ENCODE peak calls at places on chromosome 10, in ten cellular contexts. R is activated naive CD4-positive, alpha-beta T cell treated with Interleukin-2 at 50 U/mL for 16 hours; K is kidney epithelial cell; I is cardiac muscle cell; A is HCT116; Z is HFF-Myc; B is neural progenitor cell; E is dorsolateral prefrontal cortex; C is pons; F is HCEC 1CT. G is an unnamed sample.

GRCh38 chr10:35642023-35642792 is at the start of gene FZD8:
- DNase-seq in R (peak; percentile 78), K (peak; percentile 56), I (peak; percentile 95), A (peak; percentile 47), Z (peak; percentile 17), B (peak; percentile 96), E (peak; percentile 91), C (peak; percentile 90), F (peak; percentile 95), G (peak; percentile 71)

GRCh38 chr10:33653584-33654367 is 319.3 kb upstream of the NRP1 start:
- DNase-seq in R (no peak), K (no peak), I (peak; percentile 88), A (no peak), Z (no peak), B (no peak), E (no peak), C (no peak), F (peak; percentile 68), G (no peak)

GRCh38 chr10:26759008-26759407 is 61.5 kb downstream of the PDSS1 start:
- DNase-seq in R (no peak), K (no peak), I (no peak), A (no peak), Z (no peak), B (peak; percentile 55), E (no peak), C (no peak), F (no peak), G (no peak)

GRCh38 chr10:105037029-105037428 is 395.9 kb downstream of the SORCS3 start:
- DNase-seq in R (no peak), K (no peak), I (no peak), A (no peak), Z (no peak), B (no peak), E (no peak), C (no peak), F (no peak), G (no peak)

GRCh38 chr10:70528726-70529362 is 50.3 kb downstream of the PALD1 start:
- DNase-seq in R (no peak), K (no peak), I (peak; percentile 76), A (peak; percentile 34), Z (no peak), B (peak; percentile 73), E (no peak), C (no peak), F (peak; percentile 31), G (no peak)

GRCh38 chr10:32205666-32206065 is 141.3 kb downstream of the EPC1 start:
- DNase-seq in R (no peak), K (no peak), I (peak; percentile 40), A (no peak), Z (no peak), B (no peak), E (no peak), C (no peak), F (no peak), G (no peak)

GRCh38 chr10:60123668-60124067 is 217.3 kb upstream of the CCDC6 start:
- DNase-seq in R (no peak), K (no peak), I (no peak), A (no peak), Z (no peak), B (no peak), E (no peak), C (no peak), F (peak; percentile 31), G (no peak)

GRCh38 chr10:48459270-48460147 is 145.4 kb downstream of the ARHGAP22 start:
- DNase-seq in R (no peak), K (no peak), I (no peak), A (no peak), Z (no peak), B (no peak), E (no peak), C (no peak), F (no peak), G (no peak)

GRCh38 chr10:61001731-61002122 is 57.7 kb upstream of the RHOBTB1 start:
- DNase-seq in R (no peak), K (no peak), I (no peak), A (no peak), Z (no peak), B (no peak), E (no peak), C (no peak), F (no peak), G (no peak)

GRCh38 chr10:124179308-124180043 is 86.1 kb upstream of the CHST15 start:
- DNase-seq in R (no peak), K (no peak), I (no peak), A (no peak), Z (no peak), B (no peak), E (no peak), C (no peak), F (no peak), G (no peak)

GRCh38 chr10:35289198-35289597 is 47.1 kb upstream of the CCNY start:
- DNase-seq in R (no peak), K (no peak), I (no peak), A (no peak), Z (no peak), B (no peak), E (no peak), C (no peak), F (no peak), G (no peak)

GRCh38 chr10:69751216-69751615 is 50.5 kb upstream of the COL13A1 start:
- DNase-seq in R (no peak), K (no peak), I (no peak), A (no peak), Z (no peak), B (no peak), E (no peak), C (no peak), F (no peak), G (no peak)

GRCh38 chr10:69327463-69328345 is 49.4 kb downstream of the HK1 start:
- DNase-seq in R (peak; percentile 47), K (peak; percentile 63), I (peak; percentile 86), A (no peak), Z (no peak), B (no peak), E (peak; percentile 73), C (peak; percentile 69), F (peak; percentile 58), G (no peak)

G was measured in NCI-H1105 treated with DMSO at 0.1 percent for 48 hours.